ENCODE peak calls at places on chromosomes 13 and 19, in ten cellular contexts. Y, G, N, W, S, F, P, L, U and B are unnamed samples.

GRCh38 chr13:107251321-107251720 is 683.4 kb upstream of the ARGLU1 start:
- DNase-seq in Y (no peak), G (no peak), N (no peak), W (no peak), S (no peak), F (no peak), P (no peak), L (no peak), U (no peak), B (no peak)

GRCh38 chr13:112254061-112254818 is 121.9 kb upstream of the SPACA7 start:
- DNase-seq in Y (no peak), G (no peak), N (no peak), W (no peak), S (no peak), F (no peak), P (no peak), L (no peak), U (no peak), B (no peak)

GRCh38 chr13:25943666-25944065 is 108.2 kb downstream of the SHISA2 start:
- DNase-seq in Y (peak), G (no peak), N (no peak), W (no peak), S (no peak), F (peak), P (no peak), L (no peak), U (no peak), B (peak)

GRCh38 chr19:2330632-2331284 is 2.3 kb downstream of the SPPL2B start:
- DNase-seq in Y (no peak), G (peak), N (no peak), W (no peak), S (no peak), F (no peak), P (no peak), L (no peak), U (no peak), B (no peak)

GRCh38 chr13:51894239-51894638 is 32.5 kb downstream of the CCDC70 start:
- DNase-seq in Y (no peak), G (no peak), N (no peak), W (no peak), S (no peak), F (no peak), P (no peak), L (no peak), U (no peak), B (no peak)

GRCh38 chr13:47837104-47837880 is 163.8 kb downstream of the SUCLA2 start:
- DNase-seq in Y (no peak), G (no peak), N (no peak), W (no peak), S (no peak), F (no peak), P (no peak), L (no peak), U (no peak), B (no peak)

GRCh38 chr13:67353031-67353430 is 122.9 kb upstream of the PCDH9 start:
- DNase-seq in Y (no peak), G (no peak), N (no peak), W (no peak), S (no peak), F (no peak), P (no peak), L (no peak), U (no peak), B (no peak)

GRCh38 chr19:19643158-19644053 is at the start of gene GMIP:
- DNase-seq in Y (peak), G (peak), N (peak), W (peak), S (no peak), F (no peak), P (peak), L (no peak), U (peak), B (no peak)

GRCh38 chr19:12789098-12789903 is 2.0 kb upstream of the JUNB start:
- DNase-seq in Y (no peak), G (no peak), N (no peak), W (no peak), S (no peak), F (no peak), P (peak), L (no peak), U (no peak), B (no peak)

GRCh38 chr13:95462801-95463200 is 89.7 kb upstream of the CLDN10 start:
- DNase-seq in Y (no peak), G (no peak), N (no peak), W (no peak), S (no peak), F (no peak), P (no peak), L (no peak), U (no peak), B (no peak)